ENCODE peak calls at places on chromosomes 12 and 14, in five cellular contexts. I, Q, O, M and G are unnamed samples.

GRCh38 chr14:49970474-49971147 is 77.7 kb downstream of the ARF6 start:
- DNase-seq in M (no peak), I (no peak), Q (no peak), O (no peak), G (peak)

GRCh38 chr14:77023001-77023996 is 5.2 kb downstream of the IRF2BPL start:
- DNase-seq in I (no peak), M (peak), O (no peak), Q (peak), G (peak)

GRCh38 chr14:22471545-22472121 is 117.4 kb downstream of the DAD1 start:
- DNase-seq in I (no peak), O (no peak), Q (peak), M (peak), G (peak)

GRCh38 chr12:4027412-4027811 is 154.2 kb upstream of the PARP11 start:
- DNase-seq in I (no peak), Q (peak), M (no peak), O (no peak), G (no peak)

GRCh38 chr12:39723831-39724230 is 104.2 kb upstream of the ABCD2 start:
- DNase-seq in Q (no peak), I (no peak), O (no peak), M (no peak), G (no peak)

GRCh38 chr12:108704527-108704926 is 26.8 kb downstream of the CORO1C start:
- DNase-seq in O (no peak), I (no peak), M (no peak), Q (no peak), G (no peak)

GRCh38 chr14:39382463-39382862 is 49.8 kb downstream of the FBXO33 start:
- DNase-seq in I (no peak), Q (no peak), M (no peak), O (no peak), G (no peak)

GRCh38 chr12:49121047-49121696 is 10.0 kb downstream of the TUBA1B start:
- DNase-seq in M (peak), O (peak), I (no peak), Q (peak), G (peak)

GRCh38 chr12:51393676-51394545 is 2.7 kb upstream of the GALNT6 start:
- DNase-seq in Q (no peak), M (no peak), O (no peak), I (no peak), G (no peak)

GRCh38 chr14:89025581-89026236 is 201.3 kb downstream of the TTC8 start:
- DNase-seq in Q (no peak), M (no peak), O (no peak), I (no peak), G (no peak)

GRCh38 chr14:75885829-75886228 is 96.0 kb downstream of the TGFB3 start:
- DNase-seq in M (no peak), I (no peak), O (no peak), Q (no peak), G (no peak)

GRCh38 chr12:24795699-24796385 is 153.1 kb downstream of the BCAT1 start:
- DNase-seq in Q (no peak), M (no peak), O (no peak), I (no peak), G (no peak)

GRCh38 chr14:39492267-39492666 is 60.0 kb upstream of the FBXO33 start:
- DNase-seq in M (no peak), Q (no peak), O (no peak), I (no peak), G (no peak)

GRCh38 chr12:39205969-39206368 is 237.0 kb downstream of the KIF21A start:
- DNase-seq in O (no peak), I (peak), Q (no peak), M (no peak), G (no peak)

GRCh38 chr14:55270832-55271571 is at the start of gene FBXO34:
- DNase-seq in O (peak), I (peak), Q (peak), M (peak), G (peak)

GRCh38 chr12:69653703-69654102 is 43.0 kb upstream of the LRRC10 start:
- DNase-seq in Q (no peak), O (no peak), M (no peak), I (no peak), G (no peak)

GRCh38 chr14:59511916-59512530 is 27.7 kb downstream of the JKAMP start:
- DNase-seq in I (no peak), O (peak), Q (no peak), M (peak), G (peak)

DNA sequence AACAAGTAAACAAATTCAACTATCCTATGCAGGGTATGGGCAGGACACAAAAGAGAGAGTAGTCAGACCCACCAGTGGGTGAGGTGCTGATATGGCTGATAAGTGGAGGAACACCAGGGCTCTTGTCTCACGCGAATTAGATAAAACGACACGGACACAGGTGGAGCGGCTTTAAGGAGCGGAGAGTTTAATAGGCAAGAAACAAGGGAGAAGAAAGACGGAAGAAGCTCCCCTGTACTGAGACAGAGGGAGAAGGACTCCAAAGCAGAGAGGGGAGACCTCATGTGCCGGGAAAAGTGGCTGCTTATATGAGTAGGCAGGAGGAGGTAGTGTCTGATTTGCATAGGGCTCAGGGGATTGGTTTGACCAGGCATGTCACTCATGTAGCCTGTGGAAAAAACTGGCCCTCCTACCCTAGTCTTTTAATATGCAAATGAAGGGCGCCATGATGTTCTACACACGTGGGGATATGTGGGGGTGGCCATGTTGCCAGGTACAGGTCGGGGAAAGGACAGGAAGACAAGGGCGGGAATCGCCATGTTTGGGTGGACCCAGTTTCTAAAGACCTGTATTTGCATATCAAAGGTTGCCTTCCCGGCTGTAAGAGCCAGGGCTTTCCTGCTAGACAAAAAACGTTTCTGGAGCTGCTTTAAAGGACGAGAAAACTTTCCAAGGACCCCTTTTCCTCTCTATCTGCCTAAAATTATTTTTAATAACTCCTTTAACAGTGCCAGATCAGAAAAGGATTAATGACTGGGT is 28.8 kb downstream of the RPGRIP1 start:
- DNase-seq in O (peak), I (peak), M (peak), Q (peak), G (peak)
- TF ChIP-seq SUZ12 in O (no peak), I (no peak), M (no peak), Q (no peak), G (no peak)

GRCh38 chr12:102957339-102958050 is at the start of gene ASCL1:
- DNase-seq in Q (no peak), O (no peak), I (no peak), M (peak), G (no peak)

GRCh38 chr12:102958073-102958829 is 777 bp downstream of the ASCL1 start:
- DNase-seq in O (no peak), Q (no peak), I (no peak), M (peak), G (no peak)

GRCh38 chr12:102954143-102954542 is 3.3 kb upstream of the ASCL1 start:
- DNase-seq in I (no peak), M (no peak), Q (no peak), O (no peak), G (no peak)

GRCh38 chr12:102956738-102957338 is 636 bp upstream of the ASCL1 start:
- DNase-seq in Q (no peak), M (peak), I (no peak), O (no peak), G (no peak)

DNA sequence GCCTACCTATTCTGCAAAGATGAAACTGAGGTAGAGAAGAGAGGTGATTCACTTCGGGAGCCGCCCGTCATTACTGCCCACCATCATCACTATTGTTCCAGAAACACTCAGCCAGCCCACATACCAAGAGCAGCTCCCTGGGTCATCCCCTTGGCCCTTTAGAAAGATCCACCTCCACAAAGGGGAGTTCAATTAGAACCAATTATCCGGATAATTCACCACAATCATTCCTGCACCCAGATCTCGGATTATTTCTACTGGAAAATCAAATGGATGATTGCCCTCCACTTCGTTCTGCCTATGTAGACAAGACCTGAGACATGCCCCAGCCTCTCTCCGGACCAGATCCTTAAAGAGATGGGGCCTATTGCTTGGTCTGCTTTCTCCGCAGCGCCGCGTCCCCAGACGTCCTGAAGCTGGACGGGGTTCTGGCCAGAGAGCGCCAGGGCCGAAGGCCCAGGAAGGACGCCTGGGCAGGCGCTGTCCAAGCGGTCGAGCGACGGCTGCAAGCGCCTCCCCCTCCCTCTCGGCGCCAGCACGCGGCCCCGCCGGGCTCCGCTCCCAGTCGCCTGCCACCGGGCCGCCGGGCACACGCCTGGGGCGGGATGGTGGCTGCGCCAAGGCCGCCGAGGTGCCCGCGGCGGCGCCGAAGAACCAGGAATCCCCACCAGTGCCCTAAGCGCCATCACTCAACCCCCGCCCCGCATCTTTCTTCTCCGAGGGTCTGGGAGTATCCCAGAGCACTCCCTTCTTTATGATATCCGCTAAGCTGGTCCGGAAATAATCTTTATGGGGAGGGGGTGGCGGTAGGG is 1.3 kb upstream of the ASCL1 start:
- DNase-seq in M (peak), I (no peak), O (no peak), Q (no peak), G (no peak)
- TF ChIP-seq SUZ12 in M (peak), I (no peak), O (no peak), Q (no peak), G (no peak)

GRCh38 chr12:11499802-11500201 is 104.4 kb upstream of the PRB2 start:
- DNase-seq in Q (no peak), I (no peak), M (no peak), O (no peak), G (no peak)
- TF ChIP-seq SUZ12 in Q (no peak), I (no peak), M (no peak), O (no peak), G (no peak)

DNA sequence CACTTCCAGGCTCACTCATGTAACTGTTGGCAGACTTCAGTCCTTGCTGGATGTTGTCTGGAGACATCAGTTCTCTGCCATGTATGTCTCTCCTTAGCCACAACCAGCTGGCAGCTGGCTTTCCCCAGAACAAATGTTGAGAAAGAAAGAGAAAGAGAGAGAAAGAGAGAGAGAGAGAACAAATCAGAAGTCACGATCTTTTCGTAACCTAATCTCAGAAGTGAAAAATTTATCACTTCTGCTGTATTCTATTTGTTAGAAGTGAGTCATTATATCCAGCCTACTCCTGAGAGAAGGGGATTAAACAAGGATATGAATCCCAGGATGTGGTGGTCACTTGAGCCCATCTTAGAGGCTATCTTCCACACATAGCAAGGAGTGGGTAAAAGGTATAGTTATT is 101.2 kb downstream of the BTG1 start:
- DNase-seq in M (no peak), I (no peak), O (no peak), Q (no peak), G (no peak)
- TF ChIP-seq SUZ12 in M (no peak), I (no peak), O (no peak), Q (no peak), G (no peak)

DNA sequence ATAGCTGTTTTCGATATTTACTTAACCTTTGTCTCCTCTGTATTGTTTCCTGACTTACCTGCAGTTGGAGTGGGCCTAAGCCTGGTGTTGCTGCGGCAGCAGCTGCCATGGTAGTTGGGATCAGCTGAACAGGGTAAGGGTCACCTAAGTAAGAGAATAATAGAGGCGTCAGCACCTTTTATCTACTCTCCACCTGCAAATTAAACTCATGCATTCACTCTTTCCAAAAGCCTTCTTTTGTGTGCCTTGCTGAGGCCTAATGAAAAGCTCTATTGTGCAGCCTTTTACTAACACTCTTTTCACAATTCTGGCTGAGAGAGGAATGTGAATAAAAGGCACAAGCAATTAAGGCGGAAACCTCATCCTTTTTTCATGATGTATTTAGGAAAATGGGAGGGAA is 308.7 kb downstream of the SOX5 start:
- DNase-seq in I (no peak), Q (no peak), O (peak), M (no peak), G (no peak)
- TF ChIP-seq SUZ12 in I (no peak), Q (no peak), O (no peak), M (no peak), G (no peak)

GRCh38 chr12:106601031-106601430 is 18.2 kb downstream of the RFX4 start:
- DNase-seq in M (peak), Q (peak), O (no peak), I (no peak), G (peak)
- TF ChIP-seq SUZ12 in M (no peak), Q (no peak), O (no peak), I (no peak), G (no peak)

GRCh38 chr12:57169969-57170368 is 22.6 kb upstream of the LRP1-AS start:
- DNase-seq in O (no peak), M (no peak), Q (no peak), I (no peak), G (no peak)
- TF ChIP-seq SUZ12 in O (no peak), M (no peak), Q (no peak), I (no peak), G (no peak)

GRCh38 chr14:72387727-72388126 is 455.5 kb downstream of the RGS6 start:
- DNase-seq in M (no peak), Q (no peak), I (no peak), O (no peak), G (no peak)

GRCh38 chr14:72383869-72384268 is 451.6 kb downstream of the RGS6 start:
- DNase-seq in O (no peak), Q (no peak), I (no peak), M (no peak), G (no peak)

DNA sequence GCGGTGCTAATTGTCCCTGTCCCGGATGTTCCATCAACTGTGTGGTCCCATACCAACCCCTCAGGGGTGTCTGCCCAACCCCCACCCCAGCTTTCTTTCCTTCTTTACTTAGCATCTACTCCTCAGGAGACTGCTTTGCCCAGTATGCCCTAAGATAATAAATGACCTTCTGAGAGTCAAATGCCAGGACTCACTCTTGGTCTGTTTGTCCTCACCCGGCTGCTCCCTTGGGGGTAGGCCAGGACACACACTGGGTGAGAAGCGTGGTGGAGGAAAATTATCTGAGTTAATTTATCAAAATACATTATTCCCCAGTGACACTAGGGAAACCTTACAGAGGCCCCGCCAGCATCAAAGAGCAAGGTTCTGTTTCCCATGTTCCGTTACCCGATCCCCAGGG is 457.0 kb downstream of the RGS6 start:
- DNase-seq in I (no peak), Q (no peak), M (no peak), O (no peak), G (no peak)
- TF ChIP-seq SUZ12 in I (no peak), Q (no peak), M (no peak), O (no peak), G (no peak)

DNA sequence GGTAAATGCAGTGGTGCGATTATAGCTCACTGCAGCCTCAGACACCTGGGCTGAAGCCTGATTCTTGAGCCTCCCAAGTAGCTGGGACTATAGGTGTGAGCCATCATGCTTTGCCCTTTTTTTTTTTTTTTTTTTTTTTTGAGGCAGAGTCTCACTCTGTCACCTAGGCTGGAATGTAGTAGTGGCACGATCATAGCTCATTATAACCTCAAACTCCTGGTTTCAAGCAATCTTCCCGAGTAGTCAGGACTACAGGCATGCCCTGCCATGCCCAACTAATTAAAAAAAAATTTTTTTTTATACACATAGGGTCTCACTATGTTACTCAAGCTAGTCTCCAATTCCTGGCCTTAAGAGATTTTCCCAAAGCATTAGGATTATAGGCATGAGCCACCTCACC is 6.9 kb downstream of the ATP2A2 start:
- DNase-seq in O (no peak), M (no peak), Q (no peak), I (no peak), G (no peak)
- TF ChIP-seq SUZ12 in O (no peak), M (no peak), Q (no peak), I (no peak), G (no peak)

GRCh38 chr12:132452596-132453350 is 37.2 kb upstream of the FBRSL1 start:
- DNase-seq in O (no peak), I (no peak), Q (no peak), M (no peak), G (no peak)
- TF ChIP-seq SUZ12 in O (no peak), I (no peak), Q (no peak), M (no peak), G (no peak)